ENCODE peak calls at places on chromosomes 3 and 15, in five cellular contexts. C is HCT116, R is RWPE1, K is heart right ventricle, P is AG04450. Y is an unnamed sample.

GRCh38 chr3:13474776-13475303 is 5.3 kb upstream of the HDAC11 start:
- DNase-seq in P (no peak), C (no peak), K (no peak), R (no peak), Y (no peak)

GRCh38 chr3:30346927-30347320 is 259.5 kb upstream of the TGFBR2 start:
- DNase-seq in P (no peak), C (no peak), R (no peak), K (no peak), Y (no peak)

GRCh38 chr3:120569224-120569915 is 26.8 kb upstream of the NDUFB4 start:
- DNase-seq in P (no peak), K (no peak), C (no peak), R (no peak), Y (no peak)

GRCh38 chr15:40785814-40786213 is 16.0 kb downstream of the C15orf62 start:
- DNase-seq in R (no peak), C (no peak), K (no peak), P (no peak), Y (no peak)

GRCh38 chr15:101088788-101089578 is 162.9 kb downstream of the CHSY1 start:
- DNase-seq in C (peak), R (peak), K (peak), P (no peak), Y (no peak)

GRCh38 chr15:43776101-43776717 is 557 bp downstream of the ELL3 start:
- DNase-seq in R (no peak), C (no peak), K (no peak), P (no peak), Y (no peak)

GRCh38 chr15:73753250-73754130 is at the start of gene INSYN1:
- DNase-seq in R (peak), C (no peak), P (no peak), K (peak), Y (no peak)

GRCh38 chr3:181050738-181051137 is 61.2 kb upstream of the DNAJC19 start:
- DNase-seq in C (no peak), R (no peak), P (no peak), K (no peak), Y (no peak)

GRCh38 chr3:38669668-38670067 is 20.2 kb upstream of the SCN5A start:
- DNase-seq in P (no peak), K (no peak), C (no peak), R (no peak), Y (no peak)

GRCh38 chr15:101617390-101617965 is 34.7 kb downstream of the TM2D3 start:
- DNase-seq in K (no peak), R (no peak), P (no peak), C (no peak), Y (no peak)

GRCh38 chr3:65785065-65785645 is 253.6 kb downstream of the MAGI1 start:
- DNase-seq in R (peak), P (peak), K (no peak), C (peak), Y (no peak)

GRCh38 chr15:99361541-99362185 is 110.4 kb downstream of the LRRC28 start:
- DNase-seq in C (no peak), K (no peak), R (peak), P (no peak), Y (no peak)

GRCh38 chr3:113895964-113896363 is 51.8 kb upstream of the ZDHHC23 start:
- DNase-seq in C (no peak), K (no peak), R (no peak), P (no peak), Y (peak)

GRCh38 chr15:40058476-40059140 is 19.6 kb upstream of the SRP14 start:
- DNase-seq in K (no peak), R (no peak), C (no peak), P (no peak), Y (no peak)

GRCh38 chr3:49534581-49535495 is 19.4 kb upstream of the BSN start:
- DNase-seq in K (no peak), R (no peak), P (no peak), C (no peak), Y (no peak)

GRCh38 chr3:10867384-10867783 is 51.4 kb downstream of the SLC6A11 start:
- DNase-seq in K (no peak), R (peak), P (no peak), C (no peak), Y (no peak)

GRCh38 chr3:52532517-52532837 is 1.2 kb downstream of the NT5DC2 start:
- DNase-seq in C (no peak), P (no peak), K (no peak), R (peak), Y (no peak)

GRCh38 chr3:119309591-119309990 is 15.4 kb downstream of the ARHGAP31 start:
- DNase-seq in R (no peak), P (no peak), C (no peak), K (no peak), Y (no peak)

GRCh38 chr3:108301695-108302404 is 5.5 kb downstream of the HHLA2 start:
- DNase-seq in K (no peak), R (no peak), C (no peak), P (no peak), Y (no peak)

GRCh38 chr3:101720851-101721649 is 3.4 kb upstream of the CEP97 start:
- DNase-seq in R (peak), C (no peak), P (no peak), K (no peak), Y (peak)

GRCh38 chr3:186534113-186534669 is 10.0 kb downstream of the CRYGS start:
- DNase-seq in C (no peak), K (no peak), R (no peak), P (no peak), Y (no peak)

GRCh38 chr3:117793684-117794304 is 1084.2 kb downstream of the TUSC7 start:
- DNase-seq in K (no peak), P (no peak), C (no peak), R (no peak), Y (no peak)

GRCh38 chr3:142649996-142650693 is 54.0 kb downstream of the PLS1 start:
- DNase-seq in C (no peak), K (no peak), R (no peak), P (no peak), Y (no peak)

GRCh38 chr3:13040381-13041074 is 32.7 kb downstream of the IQSEC1 start:
- DNase-seq in K (no peak), C (no peak), R (no peak), P (no peak), Y (no peak)

GRCh38 chr15:25862087-25862468 is 1.0 kb downstream of the ATP10A start:
- DNase-seq in P (no peak), C (no peak), K (no peak), R (no peak), Y (no peak)

GRCh38 chr15:94324117-94324826 is 92.9 kb downstream of the MCTP2 start:
- DNase-seq in K (no peak), R (peak), C (peak), P (peak), Y (no peak)

GRCh38 chr3:80087769-80088168 is 320.0 kb upstream of the ROBO1 start:
- DNase-seq in K (no peak), C (no peak), R (peak), P (no peak), Y (no peak)

GRCh38 chr3:148149556-148149955 is 548.1 kb upstream of the AGTR1 start:
- DNase-seq in K (no peak), R (no peak), C (no peak), P (no peak), Y (no peak)

GRCh38 chr15:39857132-39857531 is 62.9 kb downstream of the GPR176 start:
- DNase-seq in C (no peak), P (no peak), R (no peak), K (no peak), Y (no peak)

DNA sequence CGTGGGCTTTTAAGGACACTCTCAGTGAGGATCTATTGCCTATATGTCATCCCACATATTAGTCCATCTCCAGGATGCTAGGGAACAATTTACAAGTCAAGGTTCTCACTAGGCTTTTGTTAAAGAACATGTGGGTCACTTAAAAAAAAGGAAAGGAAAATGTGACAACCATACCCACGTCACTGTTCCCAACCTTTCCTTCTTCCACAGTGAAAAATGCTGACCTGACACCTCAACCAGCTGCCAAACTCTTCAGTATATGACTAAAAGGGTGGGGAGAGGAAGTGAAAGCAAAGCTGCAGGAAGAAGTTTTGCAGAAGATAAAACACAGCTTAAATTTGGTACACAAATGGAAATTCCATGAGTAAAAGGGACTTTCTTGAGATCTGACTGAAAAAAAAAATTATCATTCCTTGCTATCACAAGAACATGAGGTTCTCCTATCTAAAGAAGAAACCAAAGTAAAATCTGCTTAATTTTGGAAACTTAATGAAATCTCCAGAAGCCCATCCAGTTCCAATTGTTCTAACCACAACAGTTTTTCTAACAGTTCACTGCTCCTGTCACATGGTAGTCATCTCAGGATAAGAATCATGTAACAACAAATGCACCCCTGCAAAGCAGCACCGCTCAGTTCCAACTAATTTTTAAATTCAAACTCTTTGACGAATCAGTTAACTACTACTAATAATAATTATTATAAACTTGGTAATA is 117.0 kb upstream of the TSPAN3 start:
- DNase-seq in P (no peak), R (no peak), K (no peak), C (no peak), Y (no peak)
- H3K27ac ChIP-seq in P (no peak), R (no peak), K (peak), C (no peak), Y (no peak)

GRCh38 chr3:188792788-188793187 is 379.0 kb upstream of the TPRG1 start:
- DNase-seq in P (no peak), C (no peak), K (peak), R (no peak), Y (no peak)

GRCh38 chr3:188788621-188789081 is 383.1 kb upstream of the TPRG1 start:
- DNase-seq in R (peak), P (peak), K (no peak), C (no peak), Y (no peak)

GRCh38 chr3:188786424-188786823 is 385.3 kb upstream of the TPRG1 start:
- DNase-seq in R (no peak), C (no peak), K (no peak), P (no peak), Y (no peak)

GRCh38 chr3:188789201-188789600 is 382.6 kb upstream of the TPRG1 start:
- DNase-seq in K (no peak), P (no peak), R (no peak), C (no peak), Y (no peak)
- H3K27ac ChIP-seq in K (no peak), P (no peak), R (no peak), C (no peak), Y (peak)

GRCh38 chr15:31237042-31237324 is 89.7 kb upstream of the KLF13 start:
- DNase-seq in P (no peak), C (no peak), K (no peak), R (no peak), Y (no peak)

GRCh38 chr15:31234815-31235214 is 91.8 kb upstream of the KLF13 start:
- DNase-seq in C (no peak), K (no peak), P (no peak), R (no peak), Y (no peak)

GRCh38 chr15:31235298-31236183 is 91.1 kb upstream of the KLF13 start:
- DNase-seq in P (no peak), K (peak), C (no peak), R (no peak), Y (no peak)

GRCh38 chr15:31238369-31238768 is 88.3 kb upstream of the KLF13 start:
- DNase-seq in C (no peak), R (no peak), K (no peak), P (no peak), Y (no peak)

GRCh38 chr15:31236184-31237041 is 90.2 kb upstream of the KLF13 start:
- DNase-seq in P (peak), K (peak), C (no peak), R (peak), Y (peak)
- H3K27ac ChIP-seq in P (peak), K (peak), C (peak), R (peak), Y (no peak)

GRCh38 chr15:48052871-48053383 is 67.9 kb upstream of the SLC24A5 start:
- DNase-seq in P (no peak), R (peak), K (no peak), C (no peak), Y (peak)

GRCh38 chr15:48041454-48041853 is 79.3 kb upstream of the SLC24A5 start:
- DNase-seq in P (no peak), R (no peak), C (no peak), K (no peak), Y (no peak)

GRCh38 chr15:48049736-48050135 is 71.1 kb upstream of the SLC24A5 start:
- DNase-seq in P (no peak), K (no peak), C (no peak), R (no peak), Y (no peak)

DNA sequence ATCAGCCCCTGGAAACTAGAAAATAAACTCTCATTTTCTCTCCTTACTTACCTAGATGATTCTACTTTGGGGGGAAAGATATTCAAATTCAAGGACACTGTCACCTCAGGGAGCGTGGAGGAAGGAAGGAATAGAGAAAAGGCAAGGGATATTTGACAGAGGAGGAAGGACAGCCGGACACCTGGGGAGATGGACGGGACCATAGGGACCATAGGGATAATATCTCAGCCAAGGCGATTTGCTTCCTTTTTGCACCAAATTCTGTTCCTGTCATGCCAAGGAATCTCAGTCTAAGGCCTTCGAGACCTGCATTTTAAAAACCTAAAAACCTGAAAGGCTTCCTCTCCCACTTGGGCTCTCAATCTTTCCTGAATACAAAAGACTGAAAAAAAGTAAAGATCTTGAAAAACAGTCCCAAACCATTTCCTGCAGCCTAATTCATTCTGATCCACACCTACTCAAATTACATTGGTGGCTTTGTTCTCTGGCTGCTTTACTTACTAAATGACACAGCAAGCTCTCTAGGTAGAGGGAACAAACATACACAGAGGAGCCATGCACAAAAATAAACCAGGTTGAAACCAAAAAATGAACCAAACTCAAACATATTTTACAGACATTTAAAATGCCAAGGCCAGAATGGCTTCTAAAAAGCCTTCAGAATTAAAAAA is 73.8 kb upstream of the SLC24A5 start:
- DNase-seq in R (no peak), C (no peak), P (no peak), K (no peak), Y (no peak)
- H3K27ac ChIP-seq in R (no peak), C (no peak), P (no peak), K (no peak), Y (no peak)

GRCh38 chr15:56245871-56246814 is 2.5 kb upstream of the RFX7 start:
- DNase-seq in K (peak), R (peak), C (peak), P (peak), Y (no peak)
- H3K27ac ChIP-seq in K (no peak), R (peak), C (peak), P (no peak), Y (peak)

DNA sequence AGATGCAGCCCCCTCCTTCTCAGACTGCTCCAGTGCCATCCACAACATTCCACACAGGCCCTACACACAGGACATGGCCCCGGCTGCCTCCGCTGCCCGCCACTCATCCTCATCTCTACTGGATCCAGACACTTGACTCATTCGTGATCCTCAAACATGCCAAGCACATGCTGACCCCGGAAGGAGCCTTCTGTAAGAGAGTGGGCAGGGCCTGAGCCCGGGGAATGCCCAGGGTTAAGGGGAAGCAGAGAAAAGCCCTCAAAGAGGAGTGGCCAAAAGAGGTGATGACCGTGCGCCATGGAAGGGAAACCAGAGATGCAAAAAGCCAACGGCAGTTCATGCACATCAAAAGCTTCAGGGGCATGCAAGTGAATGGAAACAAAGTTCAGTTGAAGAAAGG is 46.1 kb downstream of the RFTN1 start:
- DNase-seq in K (no peak), P (no peak), C (no peak), R (no peak), Y (no peak)
- H3K27ac ChIP-seq in K (no peak), P (no peak), C (no peak), R (no peak), Y (no peak)